ENCODE peak calls at places on chromosome 1, in seven cellular contexts. D, V, L, Q, O, G and X are unnamed samples.

GRCh38 chr1:229819091-229819490 is 193.0 kb downstream of the URB2 start:
- DNase-seq in D (no peak), V (no peak), L (no peak), Q (no peak), O (peak; percentile 7), G (no peak), X (no peak)

GRCh38 chr1:59290173-59290954 is 6.5 kb upstream of the FGGY start:
- DNase-seq in D (no peak), V (no peak), L (no peak), Q (no peak), O (peak; percentile 72), G (peak; percentile 71), X (peak; percentile 35)

GRCh38 chr1:17771014-17771413 is 15.9 kb downstream of the ACTL8 start:
- DNase-seq in D (no peak), V (no peak), L (no peak), Q (no peak), O (no peak), G (no peak), X (no peak)

GRCh38 chr1:156103521-156103947 is 11.0 kb upstream of the LMNA start:
- DNase-seq in D (no peak), V (no peak), L (peak; percentile 89), Q (no peak), O (peak; percentile 59), G (no peak), X (no peak)

GRCh38 chr1:78044796-78045599 is 768 bp upstream of the GIPC2 start:
- DNase-seq in D (no peak), V (no peak), L (no peak), Q (no peak), O (no peak), G (no peak), X (no peak)

GRCh38 chr1:41497631-41498030 is 13.1 kb upstream of the EDN2 start:
- DNase-seq in D (no peak), V (no peak), L (no peak), Q (no peak), O (no peak), G (peak; percentile 72), X (no peak)

GRCh38 chr1:58660105-58660504 is 39.8 kb downstream of the MYSM1 start:
- DNase-seq in D (no peak), V (no peak), L (no peak), Q (no peak), O (no peak), G (peak; percentile 72), X (no peak)

GRCh38 chr1:58780586-58781452 is 3.0 kb downstream of the JUN start:
- DNase-seq in D (no peak), V (peak; percentile 33), L (no peak), Q (peak; percentile 46), O (peak; percentile 34), G (peak; percentile 36), X (no peak)

GRCh38 chr1:31672988-31673387 is 28.3 kb upstream of the PEF1 start:
- DNase-seq in D (peak; percentile 60), V (no peak), L (peak; percentile 84), Q (no peak), O (no peak), G (no peak), X (no peak)

GRCh38 chr1:1626207-1627141 is 5.5 kb upstream of the MMP23B start:
- DNase-seq in D (no peak), V (no peak), L (peak; percentile 75), Q (no peak), O (no peak), G (no peak), X (no peak)

GRCh38 chr1:218284377-218284916 is 646 bp upstream of the RRP15 start:
- DNase-seq in D (no peak), V (peak; percentile 6), L (no peak), Q (no peak), O (no peak), G (no peak), X (no peak)

GRCh38 chr1:235275223-235275622 is 52.8 kb downstream of the ARID4B start:
- DNase-seq in D (no peak), V (no peak), L (no peak), Q (no peak), O (no peak), G (no peak), X (no peak)

GRCh38 chr1:154784924-154785531 is 85.1 kb downstream of the KCNN3 start:
- DNase-seq in D (no peak), V (no peak), L (peak; percentile 56), Q (peak; percentile 43), O (no peak), G (no peak), X (no peak)

GRCh38 chr1:53962395-53962794 is 16.2 kb downstream of the LRRC42 start:
- DNase-seq in D (no peak), V (no peak), L (no peak), Q (no peak), O (no peak), G (no peak), X (no peak)

GRCh38 chr1:24362982-24363614 is 43.9 kb downstream of the GRHL3 start:
- DNase-seq in D (no peak), V (peak; percentile 24), L (no peak), Q (no peak), O (peak; percentile 90), G (peak; percentile 46), X (peak; percentile 89)

GRCh38 chr1:47431534-47431933 is 6.3 kb upstream of the FOXD2 start:
- DNase-seq in D (no peak), V (no peak), L (no peak), Q (no peak), O (no peak), G (no peak), X (peak; percentile 68)

GRCh38 chr1:226677121-226678020 is 61.7 kb downstream of the ITPKB start:
- DNase-seq in D (peak; percentile 83), V (peak; percentile 93), L (no peak), Q (peak; percentile 72), O (peak; percentile 96), G (peak; percentile 29), X (peak; percentile 43)

GRCh38 chr1:114108741-114109255 is 44.9 kb downstream of the SYT6 start:
- DNase-seq in D (no peak), V (no peak), L (no peak), Q (no peak), O (peak; percentile 81), G (no peak), X (peak; percentile 57)

GRCh38 chr1:24906760-24907490 is 23.2 kb downstream of the RUNX3 start:
- DNase-seq in D (no peak), V (no peak), L (peak; percentile 63), Q (no peak), O (no peak), G (no peak), X (no peak)

GRCh38 chr1:168112673-168113305 is 23.9 kb downstream of the GPR161 start:
- DNase-seq in D (no peak), V (no peak), L (peak; percentile 83), Q (no peak), O (peak; percentile 83), G (peak; percentile 80), X (peak; percentile 77)

GRCh38 chr1:45490121-45490622 is 791 bp downstream of the TESK2 start:
- DNase-seq in D (no peak), V (peak; percentile 18), L (no peak), Q (no peak), O (no peak), G (no peak), X (no peak)

GRCh38 chr1:207565546-207566468 is 69.8 kb downstream of the CR1 start:
- DNase-seq in D (no peak), V (no peak), L (no peak), Q (no peak), O (peak; percentile 5), G (peak; percentile 28), X (peak; percentile 18)

GRCh38 chr1:41431490-41432350 is 52.8 kb downstream of the EDN2 start:
- DNase-seq in D (no peak), V (no peak), L (peak; percentile 84), Q (no peak), O (no peak), G (no peak), X (no peak)

GRCh38 chr1:221022331-221022730 is 143.1 kb downstream of the HLX start:
- DNase-seq in D (no peak), V (no peak), L (no peak), Q (no peak), O (no peak), G (no peak), X (no peak)

GRCh38 chr1:204288061-204288588 is 71.6 kb downstream of the PLEKHA6 start:
- DNase-seq in D (no peak), V (peak; percentile 33), L (peak; percentile 80), Q (no peak), O (no peak), G (peak; percentile 95), X (no peak)

GRCh38 chr1:29057700-29058099 is 66.0 kb downstream of the TMEM200B start:
- DNase-seq in D (no peak), V (no peak), L (no peak), Q (no peak), O (no peak), G (no peak), X (no peak)

GRCh38 chr1:94382163-94382562 is 36.0 kb upstream of the ABCD3 start:
- DNase-seq in D (no peak), V (no peak), L (no peak), Q (no peak), O (no peak), G (no peak), X (no peak)

GRCh38 chr1:64282353-64282752 is 78.9 kb downstream of the UBE2U start:
- DNase-seq in D (peak; percentile 2), V (no peak), L (no peak), Q (no peak), O (no peak), G (no peak), X (no peak)

GRCh38 chr1:154575951-154576566 is 8.5 kb downstream of the CHRNB2 start:
- DNase-seq in D (no peak), V (no peak), L (peak; percentile 48), Q (no peak), O (no peak), G (no peak), X (no peak)

GRCh38 chr1:12407050-12407961 is 177.5 kb downstream of the VPS13D start:
- DNase-seq in D (no peak), V (peak; percentile 52), L (no peak), Q (no peak), O (no peak), G (peak; percentile 25), X (peak; percentile 86)

GRCh38 chr1:100578201-100578600 is 40.3 kb downstream of the GPR88 start:
- DNase-seq in D (no peak), V (no peak), L (no peak), Q (no peak), O (no peak), G (no peak), X (peak; percentile 8)